ENCODE peak calls at places on chromosomes 3 and 15, in five cellular contexts. I is GM06990; M is thoracic aorta; A is esophagus muscularis mucosa; T is CD8-positive, alpha-beta memory T cell. U is an unnamed sample.

GRCh38 chr3:188594137-188594536 is 440.2 kb downstream of the LPP start:
- DNase-seq in A (no peak), T (no peak), I (no peak), M (no peak), U (peak; percentile 92)

GRCh38 chr15:51759557-51760070 is 8.2 kb downstream of the TMOD2 start:
- DNase-seq in A (no peak), M (no peak), T (no peak), I (no peak), U (peak; percentile 97)

GRCh38 chr3:25962255-25962654 is 172.4 kb downstream of the OXSM start:
- DNase-seq in I (no peak), A (no peak), T (no peak), M (no peak), U (no peak)

GRCh38 chr3:10015476-10015904 is 10.7 kb upstream of the FANCD2 start:
- DNase-seq in A (peak; percentile 98), I (no peak), M (peak; percentile 64), T (no peak), U (peak; percentile 98)

GRCh38 chr3:52277972-52278509 is 408 bp downstream of the WDR82 start:
- DNase-seq in T (no peak), I (peak; percentile 81), A (peak; percentile 93), M (no peak), U (no peak)

GRCh38 chr3:123099331-123100191 is 32.7 kb downstream of the PDIA5 start:
- DNase-seq in T (no peak), I (no peak), A (no peak), M (no peak), U (no peak)

GRCh38 chr15:95812491-95812890 is 518.0 kb upstream of the NR2F2 start:
- DNase-seq in I (no peak), M (no peak), T (no peak), A (no peak), U (peak; percentile 64)

GRCh38 chr3:197308591-197308990 is 10.2 kb upstream of the DLG1 start:
- DNase-seq in T (no peak), I (no peak), M (no peak), A (peak; percentile 3), U (peak; percentile 47)

GRCh38 chr3:184815046-184815930 is 3.3 kb downstream of the VPS8 start:
- DNase-seq in I (no peak), A (peak; percentile 53), M (no peak), T (no peak), U (peak; percentile 83)

GRCh38 chr3:47370887-47371697 is 9.7 kb upstream of the PTPN23 start:
- DNase-seq in I (no peak), M (no peak), A (no peak), T (no peak), U (no peak)

GRCh38 chr15:42591238-42591936 is 16.0 kb downstream of the STARD9 start:
- DNase-seq in A (no peak), T (no peak), M (no peak), I (no peak), U (peak; percentile 66)
- H3K4me3 ChIP-seq in A (no peak overlapping the region), T (no peak overlapping the region), M (no peak overlapping the region), I (no peak overlapping the region), U (no peak overlapping the region)

GRCh38 chr15:74431645-74432044 is 2.1 kb downstream of the SEMA7A start:
- DNase-seq in I (no peak), A (no peak), T (no peak), M (no peak), U (no peak)
- H3K4me3 ChIP-seq in I (peak overlapping the region; percentile 94), A (no peak overlapping the region), T (peak overlapping the region; percentile 4), M (no peak overlapping the region), U (no peak overlapping the region)

DNA sequence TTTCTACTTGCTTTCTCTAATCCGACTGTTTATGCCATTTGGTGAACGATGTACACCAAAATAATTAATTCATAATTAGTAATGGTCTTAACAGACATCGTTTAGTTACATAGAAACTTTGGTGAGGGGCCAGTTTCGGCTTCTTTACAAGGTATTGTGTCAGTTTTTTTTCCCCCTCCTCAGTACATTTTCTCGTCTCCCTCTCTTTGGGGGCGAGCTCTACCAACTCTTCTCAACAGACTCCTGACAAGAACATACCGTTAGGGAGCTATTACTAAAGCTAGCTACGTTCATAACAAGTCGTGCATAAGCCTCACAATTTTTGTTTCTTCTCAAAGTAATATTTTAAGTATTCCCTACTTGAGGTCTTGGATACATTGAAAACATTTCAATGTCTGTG is 1.4 kb downstream of the U2SURP start:
- DNase-seq in I (no peak), M (no peak), T (no peak), A (no peak), U (no peak)
- H3K4me3 ChIP-seq in I (peak overlapping the region; percentile 83), M (peak overlapping the region; percentile 99), T (peak overlapping the region; percentile 99), A (peak overlapping the region; percentile 92), U (peak overlapping the region; percentile 76)

GRCh38 chr15:78872155-78872971 is at the start of gene MORF4L1:
- DNase-seq in A (peak; percentile 98), I (peak; percentile 98), M (peak; percentile 88), T (peak; percentile 97), U (peak; percentile 93)

GRCh38 chr15:78872972-78873795 is 494 bp downstream of the MORF4L1 start:
- DNase-seq in M (peak; percentile 31), A (peak; percentile 95), T (peak; percentile 90), I (peak; percentile 92), U (peak; percentile 91)

GRCh38 chr15:78878356-78878755 is 5.7 kb downstream of the MORF4L1 start:
- DNase-seq in I (no peak), T (no peak), A (no peak), M (no peak), U (peak; percentile 67)

GRCh38 chr15:78873796-78874761 is 1.4 kb downstream of the MORF4L1 start:
- DNase-seq in I (peak; percentile 20), A (no peak), M (no peak), T (peak; percentile 55), U (peak; percentile 42)

GRCh38 chr15:78875107-78875914 is 2.6 kb downstream of the MORF4L1 start:
- DNase-seq in M (no peak), I (no peak), T (no peak), A (no peak), U (no peak)
- H3K4me3 ChIP-seq in M (peak overlapping the region; percentile 100), I (peak overlapping the region; percentile 99), T (peak overlapping the region; percentile 100), A (peak overlapping the region; percentile 100), U (peak overlapping the region; percentile 97)

GRCh38 chr3:98240133-98240532 is 23.9 kb upstream of the OR5H6 start:
- DNase-seq in A (no peak), M (no peak), T (no peak), I (no peak), U (no peak)
- H3K4me3 ChIP-seq in A (no peak overlapping the region), M (no peak overlapping the region), T (no peak overlapping the region), I (no peak overlapping the region), U (no peak overlapping the region)

U was measured in cardiac fibroblast.